ENCODE peak calls at places on chromosome 4, in seven cellular contexts. E is K562, I is HCT116, Q is HL-60, O is SK-N-SH, N is GM12878, V is GM23338. P is an unnamed sample.

GRCh38 chr4:8537041-8537461 is 43.1 kb upstream of the GPR78 start:
- DNase-seq in V (no peak), N (peak), E (no peak), O (no peak), I (peak), Q (no peak), P (peak)

GRCh38 chr4:184942447-184943425 is 75.6 kb upstream of the HELT start:
- DNase-seq in Q (no peak), O (no peak), E (no peak), I (no peak), V (no peak), N (no peak), P (no peak)

GRCh38 chr4:1297456-1298325 is 8.0 kb downstream of the MAEA start:
- DNase-seq in O (no peak), N (no peak), E (no peak), Q (no peak), V (peak), I (no peak), P (no peak)

GRCh38 chr4:53558061-53558801 is 33.1 kb downstream of the LNX1 start:
- DNase-seq in O (no peak), Q (no peak), N (no peak), V (peak), E (no peak), I (no peak), P (no peak)

GRCh38 chr4:26173619-26174018 is 147.2 kb upstream of the RBPJ start:
- DNase-seq in E (no peak), N (no peak), I (no peak), V (no peak), O (no peak), Q (no peak), P (no peak)

GRCh38 chr4:23958749-23959148 is 68.9 kb upstream of the PPARGC1A start:
- DNase-seq in O (no peak), I (no peak), Q (no peak), E (no peak), V (no peak), N (no peak), P (no peak)

GRCh38 chr4:155552180-155552579 is 114.5 kb upstream of the GUCY1A1 start:
- DNase-seq in N (no peak), V (no peak), E (no peak), O (no peak), Q (no peak), I (no peak), P (no peak)

GRCh38 chr4:139208404-139208945 is 31.5 kb upstream of the ELF2 start:
- DNase-seq in E (no peak), Q (peak), N (no peak), V (no peak), O (no peak), I (no peak), P (no peak)

GRCh38 chr4:104017213-104017612 is 297.4 kb upstream of the TACR3 start:
- DNase-seq in V (no peak), E (no peak), Q (no peak), N (no peak), O (no peak), I (no peak), P (no peak)

GRCh38 chr4:1375761-1376322 is 28.8 kb downstream of the UVSSA start:
- DNase-seq in O (no peak), I (no peak), N (no peak), Q (no peak), E (no peak), V (no peak), P (no peak)

GRCh38 chr4:81445196-81445595 is 26.5 kb downstream of the RASGEF1B start:
- DNase-seq in N (no peak), V (no peak), Q (no peak), O (no peak), E (no peak), I (no peak), P (no peak)

GRCh38 chr4:14916554-14917304 is 85.6 kb upstream of the CPEB2 start:
- DNase-seq in O (no peak), V (no peak), I (peak), E (no peak), Q (no peak), N (peak), P (peak)

GRCh38 chr4:176400816-176401461 is 81.2 kb downstream of the SPCS3 start:
- DNase-seq in Q (no peak), E (no peak), N (no peak), O (no peak), I (no peak), V (no peak), P (peak)

GRCh38 chr4:184792334-184792733 is 33.4 kb downstream of the ACSL1 start:
- DNase-seq in Q (no peak), O (no peak), V (no peak), I (no peak), N (no peak), E (no peak), P (no peak)

GRCh38 chr4:4866833-4867744 is 7.6 kb downstream of the MSX1 start:
- DNase-seq in I (no peak), N (no peak), E (peak), Q (no peak), V (peak), O (peak), P (no peak)

GRCh38 chr4:3484057-3484973 is 21.2 kb downstream of the DOK7 start:
- DNase-seq in V (no peak), I (peak), Q (peak), O (peak), E (no peak), N (no peak), P (no peak)
- TF ChIP-seq REST in V (no peak), I (no peak), Q (no peak), O (no peak), E (no peak), N (no peak), P (no peak)

DNA sequence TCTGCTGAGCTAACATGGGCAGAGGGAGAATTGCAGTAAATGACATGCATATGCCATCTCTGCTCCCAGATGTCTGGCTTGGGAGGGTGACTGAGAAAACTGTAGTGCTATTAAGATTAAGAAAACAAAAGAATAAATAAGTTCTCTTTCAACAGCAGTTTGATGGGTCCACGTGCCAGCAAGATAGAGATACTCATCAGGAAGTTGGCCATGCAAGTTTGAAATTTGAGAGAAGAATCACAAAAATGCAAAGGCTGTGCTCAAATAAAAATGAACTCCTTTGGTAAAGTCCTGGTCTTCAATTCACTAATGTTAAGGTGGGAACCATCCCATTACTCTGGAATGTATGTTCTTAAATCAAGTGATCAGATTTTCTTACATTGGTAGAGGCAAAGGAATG is 7.1 kb downstream of the NFXL1 start:
- DNase-seq in N (no peak), V (no peak), Q (no peak), O (no peak), E (no peak), I (no peak), P (no peak)
- H3K27ac ChIP-seq in N (no peak), V (no peak), Q (no peak), O (peak), E (no peak), I (no peak), P (no peak)

GRCh38 chr4:183377491-183377890 is 55.3 kb upstream of the CLDN24 start:
- DNase-seq in V (no peak), O (no peak), N (no peak), I (no peak), E (no peak), Q (no peak), P (no peak)

GRCh38 chr4:183370786-183371185 is 48.6 kb upstream of the CLDN24 start:
- DNase-seq in Q (no peak), O (no peak), I (no peak), E (no peak), N (no peak), V (no peak), P (no peak)

GRCh38 chr4:183380901-183381300 is 58.7 kb upstream of the CLDN24 start:
- DNase-seq in I (no peak), Q (no peak), O (no peak), N (no peak), E (no peak), V (no peak), P (no peak)

GRCh38 chr4:183375156-183375555 is 52.9 kb upstream of the CLDN24 start:
- DNase-seq in E (no peak), I (no peak), Q (no peak), V (no peak), O (no peak), N (no peak), P (no peak)

DNA sequence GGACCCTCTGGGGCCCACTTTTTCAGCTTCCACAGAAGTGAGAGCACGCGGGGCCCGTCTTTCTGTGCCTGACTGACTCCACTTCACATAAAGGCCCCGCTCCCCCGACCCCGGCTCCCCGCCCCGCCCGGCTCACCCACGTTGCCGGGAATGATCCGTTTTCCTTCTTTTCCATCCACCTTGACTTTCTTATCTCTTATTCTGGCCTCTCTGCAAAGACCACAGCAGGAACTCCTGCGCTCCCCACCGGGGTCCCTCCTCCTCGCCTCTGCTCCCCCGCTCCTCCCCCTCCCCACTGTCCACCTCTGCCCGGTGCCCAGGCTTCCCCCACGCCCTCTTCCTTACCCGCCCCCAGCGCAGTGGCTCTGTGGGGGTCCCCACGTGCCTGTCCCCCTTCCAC is 54.2 kb upstream of the CLDN24 start:
- DNase-seq in V (no peak), O (no peak), N (no peak), Q (no peak), E (no peak), I (no peak), P (no peak)
- TF ChIP-seq POLR2AphosphoS5 in V (no peak), O (no peak), N (no peak), Q (no peak), E (no peak), I (no peak), P (no peak)

GRCh38 chr4:22556411-22556969 is 40.6 kb upstream of the ADGRA3 start:
- DNase-seq in E (no peak), Q (no peak), N (no peak), I (no peak), V (no peak), O (no peak), P (no peak)
- TF ChIP-seq REST in E (no peak), Q (no peak), N (no peak), I (no peak), V (no peak), O (no peak), P (no peak)

DNA sequence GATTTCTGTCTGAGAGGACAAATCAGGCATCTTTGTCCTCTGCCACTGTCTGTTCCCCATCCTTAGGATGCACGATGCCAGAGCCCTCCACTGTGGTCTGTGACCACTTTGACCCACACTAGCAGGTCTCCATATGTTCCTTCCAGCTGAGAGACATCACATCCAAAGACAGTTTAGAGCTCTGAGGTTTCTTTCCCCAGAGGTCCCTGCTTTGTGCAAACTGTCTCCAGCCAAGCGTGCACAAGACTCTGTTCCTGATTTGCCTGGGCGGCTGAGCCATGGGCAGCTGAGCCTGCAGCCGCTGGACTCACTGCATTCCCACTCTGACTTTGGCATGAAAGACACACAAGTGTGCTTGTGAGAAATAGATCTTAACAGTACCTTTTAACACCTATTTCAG is 98.0 kb downstream of the PTTG2 start:
- DNase-seq in V (no peak), Q (no peak), E (no peak), I (no peak), O (peak), N (no peak), P (no peak)
- H3K27ac ChIP-seq in V (peak), Q (no peak), E (no peak), I (no peak), O (no peak), N (no peak), P (no peak)

GRCh38 chr4:137531951-137532868 is at the start of gene PCDH18:
- DNase-seq in V (peak), N (peak), E (no peak), Q (no peak), I (no peak), O (peak), P (no peak)
- TF ChIP-seq POLR2AphosphoS5 in V (peak), N (no peak), E (no peak), Q (no peak), I (no peak), O (peak), P (no peak)

DNA sequence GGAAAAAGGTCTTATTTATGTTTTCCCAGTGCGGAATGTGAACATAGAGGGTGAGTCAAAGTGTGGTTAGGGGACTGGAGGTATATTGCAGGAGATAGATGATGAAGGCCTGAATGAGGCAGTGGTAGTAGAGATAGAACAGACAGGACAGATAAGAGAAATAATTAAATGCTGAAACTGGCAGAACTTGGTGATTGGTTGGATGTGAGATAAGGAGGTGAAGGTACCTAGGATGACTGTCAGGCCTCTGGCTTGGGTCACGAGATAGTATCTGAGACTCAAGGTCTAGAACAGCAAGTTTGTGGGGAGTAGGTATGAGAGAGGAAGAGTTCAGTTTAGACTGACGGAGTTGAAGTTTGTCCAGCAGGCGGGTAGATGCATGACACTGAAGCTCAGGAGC is 3.5 kb downstream of the MND1 start:
- DNase-seq in O (peak), N (no peak), Q (no peak), I (no peak), E (peak), V (no peak), P (no peak)
- TF ChIP-seq REST in O (no peak), N (no peak), Q (no peak), I (no peak), E (no peak), V (no peak), P (no peak)

DNA sequence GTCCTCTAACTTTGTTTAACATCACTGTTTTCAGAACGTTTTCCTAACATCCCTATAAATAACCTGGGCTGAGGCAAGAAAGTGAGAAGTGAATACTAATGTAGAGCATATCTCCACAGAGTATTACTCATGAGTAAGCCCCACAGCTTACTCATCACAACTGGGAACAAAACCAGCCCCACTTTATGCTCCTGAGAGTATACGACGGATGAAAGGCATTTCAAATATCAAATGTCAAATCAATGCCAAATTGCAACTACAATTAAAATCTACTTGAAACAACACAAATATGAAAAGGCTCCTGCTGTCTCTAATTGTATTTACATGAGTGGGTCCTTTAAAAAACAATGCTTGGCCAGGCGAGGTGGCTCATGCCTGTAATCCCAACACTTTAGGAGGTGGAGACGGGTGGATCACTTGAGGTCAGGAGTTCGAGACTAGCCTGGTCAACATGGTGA is 41.2 kb downstream of the SH3RF1 start:
- DNase-seq in I (peak), E (no peak), O (no peak), V (no peak), N (no peak), Q (no peak), P (peak)
- H3K27ac ChIP-seq in I (peak), E (no peak), O (peak), V (no peak), N (no peak), Q (no peak), P (no peak)

GRCh38 chr4:87009095-87009648 is 74.4 kb downstream of the AFF1 start:
- DNase-seq in E (no peak), I (no peak), O (no peak), V (no peak), N (no peak), Q (no peak), P (no peak)
- TF ChIP-seq POLR2AphosphoS5 in E (no peak), I (no peak), O (no peak), V (no peak), N (no peak), Q (peak), P (no peak)